ENCODE peak calls at places on chromosome 10, in four cellular contexts. C, W, V and Y are unnamed samples.

GRCh38 chr10:112952282-112952991 is 2.4 kb downstream of the TCF7L2 start:
- DNase-seq in W (peak; percentile 41), V (no peak), C (no peak), Y (peak; percentile 21)

GRCh38 chr10:107067843-107068242 is 96.7 kb downstream of the SORCS1 start:
- DNase-seq in W (no peak), V (no peak), C (no peak), Y (no peak)

GRCh38 chr10:115657161-115657850 is 564.1 kb downstream of the ATRNL1 start:
- DNase-seq in W (no peak), V (no peak), C (no peak), Y (no peak)

GRCh38 chr10:33271969-33272583 is 62.4 kb downstream of the NRP1 start:
- DNase-seq in C (no peak), V (no peak), W (no peak), Y (no peak)

GRCh38 chr10:89867964-89868363 is 166.6 kb downstream of the KIF20B start:
- DNase-seq in V (peak; percentile 15), W (no peak), C (no peak), Y (no peak)

GRCh38 chr10:104639595-104640338 is 1.3 kb upstream of the SORCS3 start:
- DNase-seq in C (no peak), W (no peak), V (no peak), Y (no peak)

GRCh38 chr10:71236286-71236685 is 23.9 kb downstream of the UNC5B start:
- DNase-seq in V (no peak), W (no peak), C (no peak), Y (no peak)

GRCh38 chr10:116669832-116670644 is 49.3 kb downstream of the PNLIPRP2 start:
- DNase-seq in V (no peak), W (no peak), C (no peak), Y (peak; percentile 45)

GRCh38 chr10:6200588-6201510 is 1.9 kb upstream of the PFKFB3 start:
- DNase-seq in C (no peak), W (peak; percentile 77), V (no peak), Y (peak; percentile 60)

GRCh38 chr10:76560338-76560737 is 1077.3 kb downstream of the KCNMA1 start:
- DNase-seq in W (no peak), V (no peak), C (no peak), Y (no peak)

GRCh38 chr10:79438699-79439085 is 6.7 kb downstream of the ZCCHC24 start:
- DNase-seq in V (no peak), C (no peak), W (no peak), Y (no peak)

GRCh38 chr10:132294196-132294520 is 13.6 kb downstream of the STK32C start:
- DNase-seq in C (no peak), W (no peak), V (no peak), Y (no peak)

GRCh38 chr10:127925471-127926207 is 18.7 kb downstream of the PTPRE start:
- DNase-seq in C (no peak), W (no peak), V (no peak), Y (no peak)

GRCh38 chr10:127346604-127347003 is 150.2 kb upstream of the INSYN2A start:
- DNase-seq in C (no peak), W (no peak), V (no peak), Y (no peak)

GRCh38 chr10:97499561-97500296 is 1.0 kb downstream of the UBTD1 start:
- DNase-seq in W (peak; percentile 69), C (peak; percentile 17), V (no peak), Y (peak; percentile 70)

GRCh38 chr10:57102234-57102633 is 741.2 kb upstream of the ZWINT start:
- DNase-seq in W (no peak), C (no peak), V (no peak), Y (no peak)

GRCh38 chr10:24703700-24704099 is 20.0 kb downstream of the ARHGAP21 start:
- DNase-seq in C (no peak), W (no peak), V (no peak), Y (no peak)

GRCh38 chr10:5305374-5305773 is 59.4 kb upstream of the UCN3 start:
- DNase-seq in V (no peak), C (no peak), W (peak; percentile 25), Y (no peak)

GRCh38 chr10:19014034-19014433 is 34.6 kb upstream of the MALRD1 start:
- DNase-seq in V (no peak), C (no peak), W (no peak), Y (no peak)

GRCh38 chr10:92697663-92698511 is 8.1 kb downstream of the HHEX start:
- DNase-seq in W (no peak), C (peak; percentile 23), V (no peak), Y (no peak)

GRCh38 chr10:129963076-129963830 is 821 bp downstream of the EBF3 start:
- DNase-seq in W (no peak), V (no peak), C (no peak), Y (no peak)

GRCh38 chr10:43377393-43377883 is 6.0 kb downstream of the FXYD4 start:
- DNase-seq in W (no peak), C (no peak), V (peak; percentile 55), Y (no peak)

GRCh38 chr10:103936022-103936421 is 18.0 kb upstream of the STN1 start:
- DNase-seq in C (no peak), V (no peak), W (no peak), Y (no peak)

GRCh38 chr10:77667426-77668324 is 30.1 kb upstream of the KCNMA1 start:
- DNase-seq in W (no peak), V (no peak), C (no peak), Y (no peak)

GRCh38 chr10:34580643-34581042 is 234.5 kb downstream of the PARD3 start:
- DNase-seq in C (peak; percentile 69), V (no peak), W (no peak), Y (no peak)

GRCh38 chr10:88297103-88297502 is 286.0 kb downstream of the RNLS start:
- DNase-seq in V (no peak), W (no peak), C (no peak), Y (no peak)

GRCh38 chr10:111482074-111482350 is 405.2 kb downstream of the ADRA2A start:
- DNase-seq in W (no peak), V (no peak), C (no peak), Y (no peak)

GRCh38 chr10:17616403-17617030 is 657 bp downstream of the HACD1 start:
- DNase-seq in C (peak; percentile 59), W (peak; percentile 73), V (peak; percentile 21), Y (peak; percentile 84)

GRCh38 chr10:17622061-17622460 is 4.9 kb upstream of the HACD1 start:
- DNase-seq in C (no peak), V (no peak), W (no peak), Y (no peak)

DNA sequence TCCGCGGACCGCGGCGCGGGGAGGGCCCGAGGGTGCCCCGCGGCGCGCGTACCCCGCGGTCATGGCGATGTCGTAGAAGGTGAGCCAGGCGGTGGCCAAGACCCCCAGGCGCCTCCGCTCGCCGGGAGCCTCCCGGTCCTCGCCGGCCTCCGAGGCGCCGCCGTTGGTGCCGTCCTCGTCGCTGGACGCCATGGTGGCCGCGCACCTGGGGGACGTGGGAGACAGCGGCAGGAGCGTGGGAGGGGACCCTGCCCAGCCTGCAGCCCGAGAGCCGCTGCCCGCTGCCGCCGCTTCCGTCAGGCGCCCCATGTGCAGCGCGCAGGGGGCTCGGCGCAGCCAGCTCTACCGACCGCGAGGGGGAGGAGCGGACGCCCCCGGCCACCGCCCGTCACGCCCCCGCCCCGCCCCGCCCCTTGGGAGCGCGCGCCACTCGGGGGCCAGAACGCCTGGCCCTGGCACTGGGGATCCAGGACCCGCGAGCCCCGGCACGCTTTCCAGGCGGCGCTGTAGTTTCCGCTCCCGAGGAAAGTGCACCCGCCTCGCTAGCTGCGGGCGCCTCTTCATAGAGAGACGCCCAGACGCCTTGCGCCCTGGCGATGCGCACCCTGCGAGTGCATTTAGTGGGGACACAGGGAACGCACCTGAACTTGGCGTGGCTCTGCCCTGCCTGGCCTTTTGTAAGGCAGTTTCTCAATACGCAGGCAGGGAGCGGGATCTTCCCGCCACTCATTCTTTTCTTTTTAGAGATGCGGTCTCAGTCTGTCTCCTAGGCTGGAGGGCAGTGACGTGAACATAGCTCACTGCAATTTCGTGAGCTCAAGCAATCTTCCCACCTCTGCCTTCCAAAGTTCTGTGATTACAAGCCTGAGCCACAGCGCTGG is at the start of gene HACD1:
- DNase-seq in C (peak; percentile 88), W (peak; percentile 61), V (peak; percentile 59), Y (peak; percentile 76)
- TF ChIP-seq POLR2A in C (peak; percentile 77), W (peak; percentile 58), V (peak; percentile 83), Y (no peak)

GRCh38 chr10:14405076-14406065 is 74.6 kb upstream of the FRMD4A start:
- DNase-seq in V (no peak), C (no peak), W (no peak), Y (no peak)
- H3K4me3 ChIP-seq in V (no peak overlapping the region), C (peak overlapping the region; percentile 18), W (no peak overlapping the region), Y (no peak overlapping the region)

DNA sequence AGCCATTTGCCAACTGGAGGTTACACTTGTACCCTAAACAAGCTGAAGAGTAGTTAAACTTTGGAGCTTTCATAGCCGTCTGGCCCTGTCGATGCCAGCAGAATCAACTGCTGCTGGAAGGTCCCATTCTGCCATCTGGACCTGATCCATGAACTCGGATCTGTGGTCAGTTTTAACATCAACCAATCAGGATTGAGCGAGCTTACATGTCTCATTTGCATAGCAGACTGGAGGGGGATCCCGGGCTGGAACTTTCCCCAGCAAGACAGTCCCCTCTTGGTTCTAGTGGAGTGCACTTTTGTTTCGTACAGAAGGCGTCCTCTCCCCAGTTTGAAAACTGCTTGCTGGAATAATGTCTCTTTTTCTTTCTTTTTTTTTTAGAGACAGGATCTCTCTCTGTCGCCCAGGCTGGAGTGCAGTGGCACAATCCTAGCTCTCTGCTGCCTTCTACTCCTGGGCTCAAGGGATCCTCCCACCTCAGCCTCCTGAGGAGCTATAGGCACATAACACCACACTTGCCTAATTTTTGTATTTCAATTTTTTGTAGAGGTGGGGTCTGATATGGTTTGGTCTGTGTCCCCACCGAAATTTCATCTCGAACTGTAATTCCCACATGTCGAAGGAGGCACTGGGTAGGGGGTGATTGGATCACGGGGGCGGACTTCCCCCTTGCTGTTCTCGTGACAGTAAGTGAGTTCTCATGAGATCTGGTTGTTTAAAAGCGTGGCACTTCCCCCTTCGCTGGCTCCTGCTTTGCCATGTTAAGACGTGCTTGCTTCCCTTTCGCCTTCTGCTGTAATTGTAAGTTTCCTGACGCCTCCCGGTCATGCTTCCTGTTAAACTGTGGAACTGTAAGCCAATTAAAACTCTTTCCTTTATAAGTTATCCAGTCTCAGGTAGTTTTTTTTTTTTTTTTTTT is 42.8 kb upstream of the SEPHS1 start:
- DNase-seq in W (no peak), C (no peak), V (no peak), Y (no peak)
- TF ChIP-seq POLR2A in W (no peak), C (no peak), V (no peak), Y (no peak)

DNA sequence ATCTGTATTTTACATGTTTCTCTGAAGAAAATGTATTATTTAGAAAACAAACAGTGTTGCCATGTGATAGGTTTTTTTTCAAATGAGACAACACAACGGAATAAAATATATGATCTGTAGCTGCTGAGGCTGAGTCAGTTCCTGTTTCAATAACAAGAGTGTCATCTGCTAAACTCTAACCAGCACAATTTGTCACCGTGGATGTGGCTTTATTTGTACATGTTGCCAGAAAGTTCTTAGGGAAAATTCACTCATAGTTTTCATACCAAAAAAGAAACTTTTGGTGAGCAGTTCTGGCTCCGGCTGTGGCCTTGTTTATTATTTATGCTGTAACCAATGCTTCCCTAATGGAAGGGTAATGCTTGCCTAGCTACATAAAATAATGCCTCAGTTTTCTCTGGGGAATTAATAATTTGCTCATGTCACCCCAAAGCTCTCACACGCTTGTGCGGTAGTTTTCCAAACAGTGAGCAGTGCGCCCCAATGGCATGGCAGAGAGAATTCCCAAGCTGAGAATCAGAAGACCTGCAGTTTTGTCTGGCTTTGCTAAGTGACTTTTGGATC is 20.3 kb upstream of the KLF6 start:
- DNase-seq in V (peak; percentile 56), W (no peak), C (no peak), Y (no peak)
- H3K4me3 ChIP-seq in V (peak overlapping the region; percentile 29), W (no peak overlapping the region), C (peak overlapping the region; percentile 4), Y (no peak overlapping the region)

GRCh38 chr10:11197854-11198253 is 180.2 kb downstream of the CELF2 start:
- DNase-seq in W (no peak), V (no peak), C (no peak), Y (no peak)
- TF ChIP-seq POLR2A in W (no peak), V (no peak), C (no peak), Y (no peak)